ENCODE peak calls at places on chromosomes 16 and 17, in ten cellular contexts. One of them, this sample, is unnamed.

GRCh38 chr16:69240336-69240735 is 53.4 kb downstream of the SNTB2 start:
- DNase-seq in NB4: no peak
- DNase-seq in endodermal cell: no peak
- DNase-seq in tibial nerve: no peak
- DNase-seq in tibial artery: no peak
- DNase-seq in cardiac fibroblast: peak
- DNase-seq in MM.1S: no peak
- DNase-seq in WTC11: no peak
- DNase-seq in left lung: no peak
- DNase-seq in GM10248: no peak
- DNase-seq in this sample: no peak

GRCh38 chr16:85475233-85475632 is 137.9 kb upstream of the GSE1 start:
- DNase-seq in tibial artery: no peak
- DNase-seq in endodermal cell: no peak
- DNase-seq in left lung: no peak
- DNase-seq in GM10248: no peak
- DNase-seq in tibial nerve: no peak
- DNase-seq in WTC11: no peak
- DNase-seq in MM.1S: no peak
- DNase-seq in NB4: no peak
- DNase-seq in cardiac fibroblast: no peak
- DNase-seq in this sample: no peak

GRCh38 chr16:86248325-86248905 is 261.9 kb upstream of the FOXF1 start:
- DNase-seq in GM10248: no peak
- DNase-seq in left lung: no peak
- DNase-seq in tibial artery: no peak
- DNase-seq in cardiac fibroblast: no peak
- DNase-seq in tibial nerve: no peak
- DNase-seq in NB4: no peak
- DNase-seq in MM.1S: no peak
- DNase-seq in endodermal cell: no peak
- DNase-seq in WTC11: no peak
- DNase-seq in this sample: no peak

GRCh38 chr16:24771132-24771778 is 41.8 kb downstream of the TNRC6A start:
- DNase-seq in NB4: no peak
- DNase-seq in endodermal cell: no peak
- DNase-seq in MM.1S: no peak
- DNase-seq in tibial artery: no peak
- DNase-seq in cardiac fibroblast: peak
- DNase-seq in tibial nerve: no peak
- DNase-seq in GM10248: no peak
- DNase-seq in left lung: no peak
- DNase-seq in WTC11: no peak
- DNase-seq in this sample: no peak

GRCh38 chr16:68116256-68116853 is 31.2 kb downstream of the NFATC3 start:
- DNase-seq in MM.1S: peak
- DNase-seq in GM10248: peak
- DNase-seq in left lung: no peak
- DNase-seq in endodermal cell: no peak
- DNase-seq in NB4: peak
- DNase-seq in tibial nerve: no peak
- DNase-seq in tibial artery: no peak
- DNase-seq in WTC11: no peak
- DNase-seq in cardiac fibroblast: peak
- DNase-seq in this sample: no peak

GRCh38 chr16:58306327-58306726 is 11.5 kb upstream of the PRSS54 start:
- DNase-seq in MM.1S: peak
- DNase-seq in WTC11: peak
- DNase-seq in left lung: no peak
- DNase-seq in GM10248: no peak
- DNase-seq in endodermal cell: peak
- DNase-seq in tibial nerve: no peak
- DNase-seq in NB4: peak
- DNase-seq in cardiac fibroblast: peak
- DNase-seq in tibial artery: no peak
- DNase-seq in this sample: no peak

GRCh38 chr17:927611-928461 is 51.7 kb downstream of the NXN start:
- DNase-seq in MM.1S: no peak
- DNase-seq in WTC11: no peak
- DNase-seq in NB4: peak
- DNase-seq in GM10248: no peak
- DNase-seq in tibial nerve: no peak
- DNase-seq in cardiac fibroblast: peak
- DNase-seq in endodermal cell: peak
- DNase-seq in tibial artery: no peak
- DNase-seq in left lung: peak
- DNase-seq in this sample: no peak

GRCh38 chr16:49617016-49617569 is 238.8 kb downstream of the ZNF423 start:
- DNase-seq in NB4: no peak
- DNase-seq in left lung: no peak
- DNase-seq in GM10248: no peak
- DNase-seq in cardiac fibroblast: no peak
- DNase-seq in tibial artery: no peak
- DNase-seq in MM.1S: no peak
- DNase-seq in endodermal cell: peak
- DNase-seq in WTC11: no peak
- DNase-seq in tibial nerve: no peak
- DNase-seq in this sample: no peak

GRCh38 chr17:31446195-31446967 is 54.9 kb downstream of the RAB11FIP4 start:
- DNase-seq in left lung: no peak
- DNase-seq in WTC11: no peak
- DNase-seq in cardiac fibroblast: no peak
- DNase-seq in tibial nerve: no peak
- DNase-seq in NB4: no peak
- DNase-seq in tibial artery: no peak
- DNase-seq in GM10248: no peak
- DNase-seq in MM.1S: no peak
- DNase-seq in endodermal cell: no peak
- DNase-seq in this sample: no peak

GRCh38 chr17:49496183-49496865 is 1.2 kb downstream of the NGFR start:
- DNase-seq in NB4: peak
- DNase-seq in GM10248: peak
- DNase-seq in endodermal cell: peak
- DNase-seq in tibial nerve: peak
- DNase-seq in left lung: peak
- DNase-seq in cardiac fibroblast: peak
- DNase-seq in tibial artery: peak
- DNase-seq in WTC11: peak
- DNase-seq in MM.1S: peak
- DNase-seq in this sample: peak

GRCh38 chr17:49494399-49494798 is 694 bp upstream of the NGFR start:
- DNase-seq in tibial artery: no peak
- DNase-seq in cardiac fibroblast: no peak
- DNase-seq in endodermal cell: no peak
- DNase-seq in MM.1S: no peak
- DNase-seq in tibial nerve: no peak
- DNase-seq in WTC11: no peak
- DNase-seq in left lung: no peak
- DNase-seq in NB4: no peak
- DNase-seq in GM10248: no peak
- DNase-seq in this sample: no peak

GRCh38 chr17:49495842-49496182 is 719 bp downstream of the NGFR start:
- DNase-seq in tibial nerve: no peak
- DNase-seq in MM.1S: no peak
- DNase-seq in GM10248: no peak
- DNase-seq in WTC11: peak
- DNase-seq in NB4: no peak
- DNase-seq in tibial artery: no peak
- DNase-seq in endodermal cell: peak
- DNase-seq in cardiac fibroblast: no peak
- DNase-seq in left lung: no peak
- DNase-seq in this sample: no peak

GRCh38 chr17:49496866-49497146 is 1.7 kb downstream of the NGFR start:
- DNase-seq in GM10248: no peak
- DNase-seq in WTC11: no peak
- DNase-seq in MM.1S: no peak
- DNase-seq in endodermal cell: no peak
- DNase-seq in tibial nerve: no peak
- DNase-seq in tibial artery: no peak
- DNase-seq in left lung: no peak
- DNase-seq in NB4: no peak
- DNase-seq in cardiac fibroblast: no peak
- DNase-seq in this sample: no peak

GRCh38 chr17:49494937-49495841 is at the start of gene NGFR:
- DNase-seq in cardiac fibroblast: no peak
- DNase-seq in tibial nerve: no peak
- DNase-seq in GM10248: peak
- DNase-seq in left lung: no peak
- DNase-seq in endodermal cell: peak
- DNase-seq in NB4: peak
- DNase-seq in MM.1S: peak
- DNase-seq in WTC11: peak
- DNase-seq in tibial artery: no peak
- DNase-seq in this sample: no peak
- TF ChIP-seq CTCF in cardiac fibroblast: no peak
- TF ChIP-seq CTCF in tibial nerve: no peak
- TF ChIP-seq CTCF in GM10248: peak
- TF ChIP-seq CTCF in left lung: no peak
- TF ChIP-seq CTCF in endodermal cell: peak
- TF ChIP-seq CTCF in NB4: no peak
- TF ChIP-seq CTCF in MM.1S: peak
- TF ChIP-seq CTCF in WTC11: no peak
- TF ChIP-seq CTCF in tibial artery: no peak
- TF ChIP-seq CTCF in this sample: no peak

DNA sequence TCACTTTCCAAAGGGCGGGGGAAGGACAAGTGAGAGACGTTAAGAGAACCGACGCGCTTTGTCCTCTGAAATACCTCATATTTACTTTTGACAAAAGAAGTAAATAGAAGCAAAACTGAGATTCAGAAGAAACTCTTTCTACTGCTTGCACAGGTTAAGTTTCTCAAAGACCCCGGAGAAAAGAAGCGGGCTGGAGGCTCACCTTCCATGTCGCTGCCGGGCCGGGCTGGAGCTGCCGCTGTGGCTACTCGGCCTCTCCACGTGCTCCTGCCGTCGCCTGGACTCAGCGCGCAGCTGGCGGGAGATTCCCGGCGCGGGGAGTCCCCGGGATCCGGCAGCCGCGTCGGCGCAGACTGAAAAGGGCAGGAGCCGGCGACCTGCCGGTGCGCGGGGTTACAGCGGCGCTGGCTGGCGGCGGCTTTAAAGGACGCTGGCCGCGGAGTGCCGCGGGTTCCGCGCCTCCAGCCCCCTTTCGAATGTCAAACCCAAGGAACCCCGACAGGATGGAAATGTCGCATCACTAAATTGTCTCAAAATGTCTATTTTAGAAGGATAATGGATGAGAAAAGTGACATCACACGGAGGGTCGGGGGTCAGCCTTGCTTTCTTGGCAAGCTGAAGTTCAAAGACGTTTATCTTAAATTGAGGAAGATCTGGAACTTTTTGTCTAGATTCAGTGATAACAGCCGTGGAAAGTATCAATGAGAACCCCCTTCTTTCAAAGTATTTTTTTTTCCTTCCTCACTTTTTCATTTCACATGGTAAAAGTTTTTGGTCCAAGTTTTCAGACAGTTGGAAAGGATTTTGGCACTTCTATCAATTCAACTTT is at the start of gene IKZF3:
- DNase-seq in NB4: peak
- DNase-seq in left lung: peak
- DNase-seq in tibial artery: no peak
- DNase-seq in tibial nerve: no peak
- DNase-seq in MM.1S: peak
- DNase-seq in cardiac fibroblast: peak
- DNase-seq in WTC11: peak
- DNase-seq in GM10248: peak
- DNase-seq in endodermal cell: peak
- DNase-seq in this sample: peak
- TF ChIP-seq CTCF in NB4: peak
- TF ChIP-seq CTCF in left lung: no peak
- TF ChIP-seq CTCF in tibial artery: no peak
- TF ChIP-seq CTCF in tibial nerve: no peak
- TF ChIP-seq CTCF in MM.1S: peak
- TF ChIP-seq CTCF in cardiac fibroblast: no peak
- TF ChIP-seq CTCF in WTC11: no peak
- TF ChIP-seq CTCF in GM10248: peak
- TF ChIP-seq CTCF in endodermal cell: peak
- TF ChIP-seq CTCF in this sample: no peak

GRCh38 chr17:80949451-80950421 is 41.9 kb upstream of the CHMP6 start:
- DNase-seq in left lung: peak
- DNase-seq in tibial artery: no peak
- DNase-seq in tibial nerve: no peak
- DNase-seq in cardiac fibroblast: no peak
- DNase-seq in WTC11: peak
- DNase-seq in MM.1S: no peak
- DNase-seq in GM10248: no peak
- DNase-seq in NB4: no peak
- DNase-seq in endodermal cell: peak
- DNase-seq in this sample: peak
- TF ChIP-seq CTCF in left lung: no peak
- TF ChIP-seq CTCF in tibial artery: peak
- TF ChIP-seq CTCF in tibial nerve: no peak
- TF ChIP-seq CTCF in cardiac fibroblast: no peak
- TF ChIP-seq CTCF in WTC11: peak
- TF ChIP-seq CTCF in MM.1S: no peak
- TF ChIP-seq CTCF in GM10248: no peak
- TF ChIP-seq CTCF in NB4: no peak
- TF ChIP-seq CTCF in endodermal cell: peak
- TF ChIP-seq CTCF in this sample: no peak

DNA sequence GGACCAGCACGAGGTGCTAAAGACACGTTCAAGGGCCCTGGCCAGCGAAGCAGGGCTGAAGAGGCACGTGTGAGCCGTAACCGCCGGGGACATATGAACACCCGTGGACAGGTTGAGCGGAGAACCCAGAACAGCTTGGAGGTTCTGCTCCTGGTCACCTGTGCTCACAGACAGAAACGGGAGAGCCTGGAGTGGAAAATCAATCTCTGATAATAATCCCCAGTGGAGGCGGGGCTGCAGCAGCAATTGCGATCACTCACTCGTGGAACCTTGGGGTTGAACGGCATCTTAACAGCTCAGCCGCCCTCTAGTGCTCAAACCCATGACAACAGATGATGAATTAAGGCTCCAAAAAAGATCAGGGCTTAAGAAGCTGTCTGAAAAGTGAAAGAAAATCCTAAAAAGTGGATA is 25.6 kb downstream of the WIPI1 start:
- DNase-seq in NB4: peak
- DNase-seq in tibial artery: no peak
- DNase-seq in MM.1S: no peak
- DNase-seq in left lung: no peak
- DNase-seq in WTC11: peak
- DNase-seq in cardiac fibroblast: peak
- DNase-seq in tibial nerve: no peak
- DNase-seq in GM10248: peak
- DNase-seq in endodermal cell: peak
- DNase-seq in this sample: no peak
- TF ChIP-seq CTCF in NB4: peak
- TF ChIP-seq CTCF in tibial artery: no peak
- TF ChIP-seq CTCF in MM.1S: no peak
- TF ChIP-seq CTCF in left lung: no peak
- TF ChIP-seq CTCF in WTC11: no peak
- TF ChIP-seq CTCF in cardiac fibroblast: peak
- TF ChIP-seq CTCF in tibial nerve: no peak
- TF ChIP-seq CTCF in GM10248: no peak
- TF ChIP-seq CTCF in endodermal cell: peak
- TF ChIP-seq CTCF in this sample: no peak

GRCh38 chr17:4815043-4815675 is 8.2 kb downstream of the PLD2 start:
- DNase-seq in cardiac fibroblast: no peak
- DNase-seq in WTC11: no peak
- DNase-seq in MM.1S: no peak
- DNase-seq in GM10248: no peak
- DNase-seq in endodermal cell: peak
- DNase-seq in tibial nerve: no peak
- DNase-seq in tibial artery: no peak
- DNase-seq in NB4: no peak
- DNase-seq in left lung: no peak
- DNase-seq in this sample: no peak
- TF ChIP-seq CTCF in cardiac fibroblast: peak
- TF ChIP-seq CTCF in WTC11: peak
- TF ChIP-seq CTCF in MM.1S: no peak
- TF ChIP-seq CTCF in GM10248: no peak
- TF ChIP-seq CTCF in endodermal cell: peak
- TF ChIP-seq CTCF in tibial nerve: no peak
- TF ChIP-seq CTCF in tibial artery: no peak
- TF ChIP-seq CTCF in NB4: no peak
- TF ChIP-seq CTCF in left lung: no peak
- TF ChIP-seq CTCF in this sample: no peak

This sample was measured in omental fat pad.